ENCODE peak calls at places on chromosomes 11 and 22, in eight cellular contexts. Q, X, E, V, B, O, M and S are unnamed samples.

GRCh38 chr11:58844600-58844999 is at the start of gene GLYATL2:
- DNase-seq in Q (no peak), X (no peak), E (no peak), V (no peak), B (no peak), O (no peak), M (no peak), S (no peak)

GRCh38 chr11:23112987-23113886 is 253.0 kb upstream of the CCDC179 start:
- DNase-seq in Q (peak; percentile 77), X (peak; percentile 63), E (no peak), V (peak; percentile 57), B (no peak), O (peak; percentile 55), M (no peak), S (peak; percentile 2)

GRCh38 chr11:2580444-2581050 is 119.2 kb downstream of the KCNQ1OT1 start:
- DNase-seq in Q (peak; percentile 38), X (no peak), E (no peak), V (no peak), B (peak; percentile 53), O (no peak), M (no peak), S (no peak)

GRCh38 chr22:36352775-36353507 is 34.8 kb downstream of the MYH9 start:
- DNase-seq in Q (no peak), X (peak; percentile 95), E (no peak), V (peak; percentile 75), B (no peak), O (peak; percentile 90), M (peak; percentile 72), S (peak; percentile 77)

GRCh38 chr22:50507421-50507990 is at the start of gene LMF2:
- DNase-seq in Q (peak; percentile 96), X (no peak), E (no peak), V (no peak), B (peak; percentile 97), O (no peak), M (no peak), S (peak; percentile 81)

GRCh38 chr11:45885921-45886721 is 670 bp downstream of the MAPK8IP1 start:
- DNase-seq in Q (no peak), X (no peak), E (no peak), V (no peak), B (no peak), O (no peak), M (no peak), S (no peak)

GRCh38 chr22:25112538-25113253 is 87.0 kb upstream of the CRYBB3 start:
- DNase-seq in Q (no peak), X (no peak), E (no peak), V (no peak), B (no peak), O (no peak), M (no peak), S (no peak)

GRCh38 chr11:86606849-86607481 is 65.5 kb downstream of the ME3 start:
- DNase-seq in Q (no peak), X (peak; percentile 60), E (no peak), V (no peak), B (no peak), O (peak; percentile 54), M (no peak), S (no peak)

GRCh38 chr11:99260696-99261095 is 239.9 kb downstream of the CNTN5 start:
- DNase-seq in Q (no peak), X (peak; percentile 0), E (no peak), V (peak; percentile 2), B (no peak), O (peak; percentile 37), M (no peak), S (no peak)

GRCh38 chr11:36363361-36364272 is 67.5 kb downstream of the PRR5L start:
- DNase-seq in Q (peak; percentile 58), X (no peak), E (no peak), V (no peak), B (no peak), O (peak; percentile 83), M (no peak), S (no peak)

GRCh38 chr11:58433638-58434203 is 5.8 kb upstream of the OR5B2 start:
- DNase-seq in Q (no peak), X (no peak), E (no peak), V (no peak), B (no peak), O (no peak), M (no peak), S (no peak)

GRCh38 chr11:126438691-126439090 is 83.2 kb downstream of the ST3GAL4 start:
- DNase-seq in Q (no peak), X (no peak), E (no peak), V (no peak), B (no peak), O (no peak), M (no peak), S (no peak)

GRCh38 chr22:22433770-22434169 is 74.8 kb downstream of the ZNF280B start:
- DNase-seq in Q (no peak), X (no peak), E (no peak), V (no peak), B (no peak), O (no peak), M (no peak), S (no peak)

GRCh38 chr11:33319965-33320813 is 63.0 kb downstream of the HIPK3 start:
- DNase-seq in Q (no peak), X (no peak), E (no peak), V (no peak), B (no peak), O (no peak), M (no peak), S (no peak)

GRCh38 chr11:76701701-76702100 is 31.2 kb upstream of the LRRC32 start:
- DNase-seq in Q (no peak), X (peak; percentile 63), E (no peak), V (peak; percentile 70), B (no peak), O (peak; percentile 60), M (no peak), S (peak; percentile 18)

GRCh38 chr11:122724520-122724919 is 69.0 kb downstream of the UBASH3B start:
- DNase-seq in Q (no peak), X (peak; percentile 77), E (no peak), V (peak; percentile 40), B (no peak), O (peak; percentile 63), M (no peak), S (no peak)

GRCh38 chr11:12085371-12086251 is 24.8 kb upstream of the MICAL2 start:
- DNase-seq in Q (peak; percentile 37), X (peak; percentile 64), E (no peak), V (no peak), B (no peak), O (peak; percentile 64), M (no peak), S (no peak)

DNA sequence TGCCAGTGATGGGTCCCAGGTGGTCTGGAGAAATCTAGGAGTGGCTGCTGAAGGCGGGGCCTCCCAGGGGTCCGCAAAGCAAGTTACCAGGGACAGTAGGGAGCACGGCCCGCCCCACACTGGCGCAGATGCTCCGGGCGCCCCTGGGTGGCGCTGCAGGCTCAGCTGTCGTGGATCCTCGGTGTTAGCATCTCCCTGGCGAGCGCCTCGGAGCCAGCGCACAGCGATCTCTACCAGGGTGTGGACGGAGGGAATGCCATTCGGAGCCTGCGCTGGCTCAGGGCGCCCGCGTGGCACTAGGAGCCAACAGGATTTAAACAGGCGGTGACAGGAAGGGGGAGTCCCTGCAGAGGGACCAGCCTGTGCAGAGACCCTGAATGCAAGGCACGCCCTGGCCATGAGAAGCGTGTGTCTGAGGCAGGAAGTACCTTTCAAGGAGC is 20.2 kb downstream of the FADS3 start:
- DNase-seq in Q (peak; percentile 82), X (peak; percentile 67), E (peak; percentile 43), V (peak; percentile 84), B (peak; percentile 88), O (peak; percentile 71), M (peak; percentile 36), S (peak; percentile 79)
- H3K4me3 ChIP-seq in Q (no peak overlapping the region), X (no peak overlapping the region), E (peak overlapping the region; percentile 6), V (no peak overlapping the region), B (no peak overlapping the region), O (no peak overlapping the region), M (peak overlapping the region; percentile 43), S (no peak overlapping the region)

DNA sequence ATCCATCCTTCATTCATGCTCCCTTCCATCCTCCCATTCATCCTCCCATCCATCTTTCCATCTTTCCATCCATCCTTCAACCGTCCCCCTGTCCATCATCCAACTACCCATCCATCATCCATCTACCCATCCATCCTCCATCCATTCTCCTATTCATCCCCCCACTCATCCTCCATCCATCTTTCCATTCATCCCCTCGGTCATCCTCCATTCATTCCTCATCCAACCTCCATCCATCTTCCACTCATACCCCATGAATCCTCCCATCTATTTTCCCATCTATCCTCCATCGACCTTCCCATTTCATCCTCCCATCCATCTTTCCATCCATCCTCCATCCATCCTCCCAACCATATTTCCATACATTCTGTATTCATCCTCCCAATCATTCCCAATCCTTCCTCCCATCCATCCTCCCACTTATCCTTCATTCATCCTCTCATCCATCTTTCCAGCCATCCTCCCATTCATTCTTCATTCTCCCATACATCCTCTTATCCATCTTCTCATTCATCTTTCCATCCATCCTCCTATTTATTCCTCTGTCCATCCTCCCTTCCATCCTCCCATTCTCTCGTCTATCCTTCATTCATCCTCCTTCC is 29.9 kb downstream of the IGLL1 start:
- DNase-seq in Q (no peak), X (no peak), E (no peak), V (no peak), B (no peak), O (no peak), M (no peak), S (no peak)
- H3K9me3 ChIP-seq in Q (no peaks in the 10 kb centered on the region), X (peaks cover 8% of the 10 kb centered on the region), E (no peaks in the 10 kb centered on the region), V (no peaks in the 10 kb centered on the region), B (no peaks in the 10 kb centered on the region), O (no peaks in the 10 kb centered on the region), M (peaks cover 18% of the 10 kb centered on the region), S (peaks cover 3% of the 10 kb centered on the region)

DNA sequence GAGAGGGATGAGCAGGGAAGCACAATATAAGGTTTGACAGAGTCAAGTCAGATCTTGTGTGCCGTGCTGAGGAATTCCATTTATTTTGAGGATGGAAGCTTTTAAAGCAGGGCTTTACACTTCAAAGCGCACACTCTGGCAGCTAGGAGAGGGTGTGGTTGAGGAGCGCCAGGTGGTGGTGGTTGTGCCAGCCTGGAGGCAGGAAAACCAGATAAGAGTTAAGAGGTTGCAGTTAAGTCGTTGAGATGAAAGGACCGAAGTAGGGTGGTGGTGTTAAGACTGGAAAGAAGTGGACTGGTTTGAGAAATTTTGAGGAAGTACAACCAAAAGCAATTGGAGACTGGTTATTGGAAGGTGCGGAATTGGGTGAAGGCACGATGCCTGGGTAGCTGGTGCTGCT is 231.6 kb upstream of the TBCEL start:
- DNase-seq in Q (no peak), X (no peak), E (no peak), V (no peak), B (no peak), O (no peak), M (no peak), S (no peak)
- H3K4me3 ChIP-seq in Q (no peak overlapping the region), X (no peak overlapping the region), E (no peak overlapping the region), V (no peak overlapping the region), B (no peak overlapping the region), O (no peak overlapping the region), M (no peak overlapping the region), S (no peak overlapping the region)

DNA sequence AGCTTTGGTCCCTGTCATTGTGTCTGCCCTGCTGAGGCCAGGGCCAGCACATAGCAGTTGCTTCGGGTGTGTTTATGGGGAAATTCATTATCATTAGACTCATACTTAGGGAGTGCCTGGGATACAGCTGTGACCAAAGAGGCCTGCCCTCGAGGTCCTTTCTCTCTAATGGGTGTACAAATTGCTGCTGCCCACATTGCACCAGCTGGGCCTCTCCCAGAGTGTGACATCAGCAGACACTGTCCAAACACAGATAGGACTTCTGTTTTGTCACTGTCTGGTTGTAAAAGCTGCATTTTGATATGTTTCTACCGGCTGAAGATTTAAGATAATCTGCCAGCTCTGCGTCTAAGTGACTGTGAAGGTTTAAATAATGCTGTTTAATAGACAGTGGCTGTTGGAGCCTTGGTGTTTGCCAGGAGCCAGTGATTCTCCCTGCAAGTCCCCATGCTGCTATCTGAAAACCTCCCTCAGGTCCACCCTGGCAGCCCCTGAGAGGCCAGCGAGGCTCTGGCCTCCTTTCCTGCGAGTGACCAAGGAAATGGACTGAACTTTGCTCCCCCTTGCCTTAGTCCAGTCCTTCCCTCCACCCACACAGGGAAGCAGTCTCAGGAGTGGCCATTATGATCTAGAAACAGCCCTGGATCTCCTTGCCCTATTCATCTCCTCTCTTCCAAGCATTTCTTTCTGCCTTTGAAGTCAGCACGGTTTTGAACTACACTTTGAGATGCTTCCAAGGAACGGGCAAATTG is 505.3 kb downstream of the TBC1D22A start:
- DNase-seq in Q (no peak), X (no peak), E (no peak), V (no peak), B (peak; percentile 15), O (no peak), M (no peak), S (no peak)
- H3K9me3 ChIP-seq in Q (no peaks in the 10 kb centered on the region), X (peaks cover 7% of the 10 kb centered on the region), E (no peaks in the 10 kb centered on the region), V (peaks cover 3% of the 10 kb centered on the region), B (no peaks in the 10 kb centered on the region), O (no peaks in the 10 kb centered on the region), M (peaks cover 7% of the 10 kb centered on the region), S (no peaks in the 10 kb centered on the region)